ENCODE peak calls at places on chromosomes 1 and 21, in five cellular contexts. N, R, J, W and M are unnamed samples.

GRCh38 chr1:114152211-114153050 is 1.2 kb downstream of the SYT6 start:
- DNase-seq in N (peak; percentile 10), R (peak; percentile 49), J (no peak), W (peak; percentile 1), M (peak; percentile 54)

GRCh38 chr1:100441651-100442050 is 89.3 kb downstream of the CDC14A start:
- DNase-seq in N (no peak), R (no peak), J (peak; percentile 65), W (no peak), M (no peak)

GRCh38 chr1:83838573-83838972 is 160.4 kb downstream of the TTLL7 start:
- DNase-seq in N (no peak), R (no peak), J (no peak), W (no peak), M (no peak)

GRCh38 chr1:177913762-177914540 is 55.9 kb downstream of the SEC16B start:
- DNase-seq in N (no peak), R (peak; percentile 31), J (no peak), W (peak; percentile 19), M (peak; percentile 56)

GRCh38 chr1:24540906-24541710 is 14.8 kb upstream of the NCMAP start:
- DNase-seq in N (peak; percentile 31), R (peak; percentile 47), J (no peak), W (peak; percentile 83), M (no peak)

GRCh38 chr21:45328198-45329087 is 40.7 kb upstream of the POFUT2 start:
- DNase-seq in N (no peak), R (no peak), J (no peak), W (no peak), M (no peak)

GRCh38 chr1:36493524-36493923 is 10.8 kb upstream of the CSF3R start:
- DNase-seq in N (no peak), R (no peak), J (no peak), W (no peak), M (no peak)

GRCh38 chr1:65265296-65266271 is 43.8 kb upstream of the DNAJC6 start:
- DNase-seq in N (peak; percentile 13), R (peak; percentile 29), J (peak; percentile 57), W (no peak), M (peak; percentile 57)

GRCh38 chr1:236523704-236524141 is at the start of gene LGALS8:
- DNase-seq in N (peak; percentile 87), R (peak; percentile 84), J (peak; percentile 83), W (peak; percentile 82), M (peak; percentile 64)

GRCh38 chr1:169901119-169901518 is 7.4 kb upstream of the SCYL3 start:
- DNase-seq in N (no peak), R (no peak), J (no peak), W (no peak), M (no peak)

GRCh38 chr1:65769621-65770020 is 23.1 kb upstream of the PDE4B start:
- DNase-seq in N (no peak), R (no peak), J (no peak), W (no peak), M (no peak)

GRCh38 chr1:7070389-7071029 is 285.3 kb downstream of the CAMTA1 start:
- DNase-seq in N (peak; percentile 58), R (peak; percentile 68), J (peak; percentile 33), W (peak; percentile 52), M (peak; percentile 80)

GRCh38 chr1:184827600-184828368 is 73.1 kb upstream of the EDEM3 start:
- DNase-seq in N (no peak), R (no peak), J (no peak), W (no peak), M (peak; percentile 72)

GRCh38 chr1:37306461-37306860 is 167.9 kb upstream of the ZC3H12A start:
- DNase-seq in N (peak; percentile 7), R (no peak), J (no peak), W (no peak), M (peak; percentile 54)

GRCh38 chr1:234206651-234207284 is 166.5 kb upstream of the COA6 start:
- DNase-seq in N (no peak), R (no peak), J (no peak), W (peak; percentile 66), M (no peak)

GRCh38 chr1:28902738-28903137 is 11.6 kb upstream of the EPB41 start:
- DNase-seq in N (no peak), R (no peak), J (no peak), W (no peak), M (no peak)

GRCh38 chr1:27643626-27644368 is 8.8 kb upstream of the FGR start:
- DNase-seq in N (no peak), R (peak; percentile 61), J (peak; percentile 70), W (peak; percentile 62), M (peak; percentile 76)

GRCh38 chr21:16323586-16323985 is 593.8 kb downstream of the USP25 start:
- DNase-seq in N (no peak), R (no peak), J (no peak), W (no peak), M (no peak)

GRCh38 chr1:41353744-41354143 is 7.5 kb upstream of the FOXO6 start:
- DNase-seq in N (no peak), R (peak; percentile 6), J (no peak), W (no peak), M (peak; percentile 34)

DNA sequence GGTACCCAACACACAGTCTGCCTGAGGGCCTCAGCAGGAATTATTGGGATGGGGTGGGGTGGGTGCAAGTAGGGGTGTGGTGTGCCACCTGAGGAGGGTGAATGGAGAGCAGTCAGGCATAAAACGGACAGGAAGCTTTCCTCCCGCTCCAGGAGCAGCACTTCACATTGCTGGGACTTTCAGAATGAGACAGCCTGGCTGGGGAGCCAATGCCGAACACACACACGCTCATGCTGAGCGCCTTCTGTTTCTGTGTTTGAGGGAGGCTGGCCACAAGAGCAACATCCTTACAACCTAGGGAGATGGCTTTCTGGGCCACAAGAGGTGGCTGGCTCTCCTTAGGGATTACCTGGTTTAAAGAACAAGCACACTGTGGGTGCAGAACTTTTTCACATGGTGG is 98.0 kb downstream of the LAMC2 start:
- DNase-seq in N (no peak), R (no peak), J (no peak), W (no peak), M (no peak)
- H3K4me3 ChIP-seq in N (no peak overlapping the region), R (no peak overlapping the region), J (no peak overlapping the region), W (no peak overlapping the region), M (no peak overlapping the region)

GRCh38 chr1:156694563-156694962 is 10.8 kb downstream of the CRABP2 start:
- DNase-seq in N (no peak), R (no peak), J (no peak), W (no peak), M (no peak)

GRCh38 chr1:156700731-156701130 is 4.7 kb downstream of the CRABP2 start:
- DNase-seq in N (no peak), R (no peak), J (peak; percentile 48), W (no peak), M (no peak)

GRCh38 chr1:156698995-156699394 is 6.4 kb downstream of the CRABP2 start:
- DNase-seq in N (no peak), R (no peak), J (no peak), W (no peak), M (no peak)

GRCh38 chr1:156696755-156697154 is 8.6 kb downstream of the CRABP2 start:
- DNase-seq in N (no peak), R (no peak), J (no peak), W (no peak), M (no peak)

GRCh38 chr1:156697481-156697880 is 7.9 kb downstream of the CRABP2 start:
- DNase-seq in N (no peak), R (no peak), J (no peak), W (no peak), M (no peak)
- H3K27ac ChIP-seq in N (no peak overlapping the region), R (no peak overlapping the region), J (no peak overlapping the region), W (no peak overlapping the region), M (no peak overlapping the region)

DNA sequence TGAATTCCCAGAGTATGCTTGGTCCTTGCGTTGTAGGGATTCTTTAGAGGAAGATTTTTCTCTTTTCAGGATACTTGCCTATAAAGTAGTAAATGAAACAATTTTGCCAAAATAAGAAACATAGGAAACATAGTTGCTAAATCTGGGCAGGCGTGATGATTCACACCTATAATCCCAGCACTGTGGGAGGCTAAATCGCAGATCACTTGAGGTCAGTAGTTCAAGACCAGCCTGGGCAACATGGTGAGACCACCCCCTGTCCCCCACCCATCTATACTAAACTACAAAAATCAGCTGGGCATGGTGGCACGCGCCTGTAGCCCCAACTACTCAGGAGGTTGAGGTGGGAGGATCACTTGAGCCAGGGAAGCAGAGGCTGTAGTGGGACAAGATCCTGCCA is 4.9 kb downstream of the ARV1 start:
- DNase-seq in N (no peak), R (no peak), J (no peak), W (no peak), M (no peak)
- H3K4me1 ChIP-seq in N (no peaks in the 10 kb centered on the region), R (peaks cover 39% of the 10 kb centered on the region), J (peaks cover 15% of the 10 kb centered on the region), W (peaks cover 24% of the 10 kb centered on the region), M (peaks cover 9% of the 10 kb centered on the region)

DNA sequence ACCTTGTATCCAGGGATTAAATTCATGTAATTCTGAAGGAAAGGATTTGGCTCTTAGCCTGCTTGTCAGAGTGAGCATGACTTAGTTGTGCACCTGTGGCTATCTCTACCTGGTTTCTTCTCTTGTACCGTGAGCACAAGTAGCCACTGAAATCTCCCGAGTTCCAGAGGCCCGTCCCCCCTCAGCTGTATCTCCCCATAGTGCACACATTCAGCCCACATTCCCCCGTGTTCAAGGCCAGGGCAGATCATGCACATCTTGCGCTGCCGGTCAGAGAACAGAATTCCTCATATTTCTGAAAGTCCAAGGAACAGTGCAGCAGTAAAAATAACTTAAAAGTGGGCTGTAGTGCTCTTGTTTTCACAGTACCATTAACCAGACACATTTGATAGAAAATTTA is 2.4 kb downstream of the TENT5C start:
- DNase-seq in N (no peak), R (no peak), J (no peak), W (no peak), M (no peak)
- H3K4me3 ChIP-seq in N (peak overlapping the region; percentile 81), R (peak overlapping the region; percentile 73), J (peak overlapping the region; percentile 73), W (no peak overlapping the region), M (no peak overlapping the region)

DNA sequence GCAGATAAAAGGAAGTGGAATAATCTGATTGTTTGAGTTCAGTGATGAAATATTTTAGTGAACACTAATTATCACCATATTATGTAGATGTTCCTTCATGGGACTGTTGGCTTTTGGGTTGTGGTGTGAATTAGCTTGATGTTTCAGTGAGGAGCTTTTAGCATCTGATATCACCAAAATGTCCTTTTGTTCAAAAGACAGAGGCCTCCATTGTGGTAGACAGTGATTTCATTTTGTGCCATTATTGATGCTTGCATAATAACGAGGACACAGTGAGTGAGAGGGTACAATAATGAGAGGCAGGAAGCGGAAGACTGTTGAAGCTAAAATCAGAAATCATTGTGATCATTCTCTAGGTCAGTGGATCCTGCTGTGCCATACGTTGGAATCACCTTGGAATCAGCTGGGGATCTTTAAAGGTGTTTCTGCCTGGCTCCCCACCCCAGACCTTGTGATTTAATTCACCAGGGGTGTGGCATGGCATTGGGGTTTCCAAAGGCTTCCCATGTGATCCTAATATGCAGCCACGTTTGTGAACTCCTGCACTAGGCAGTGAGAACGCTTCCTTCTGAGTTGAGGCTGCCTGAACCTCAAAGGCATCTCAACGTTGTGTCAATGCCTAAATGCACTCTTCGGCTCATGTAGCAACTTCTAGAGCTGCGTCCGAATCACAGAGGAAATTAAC is 82.1 kb upstream of the KIF1B start:
- DNase-seq in N (no peak), R (no peak), J (no peak), W (no peak), M (no peak)
- H3K27ac ChIP-seq in N (no peak overlapping the region), R (no peak overlapping the region), J (no peak overlapping the region), W (no peak overlapping the region), M (no peak overlapping the region)